ENCODE peak calls at places on chromosome 1, in four cellular contexts. F is activated naive CD4-positive, alpha-beta T cell; K is AG04449; M is activated CD4-positive, CD25-positive, alpha-beta regulatory T cell treated with anti-CD3 and anti-CD28 coated beads, Interleukin-2, amount 50 U/mL, for 16 hours. X is an unnamed sample.
A peak's percentile ranks its signal among the peaks of the same experiment; 100 is the strongest.

GRCh38 chr1:155983191-155984023 is 5.1 kb upstream of the ARHGEF2 start:
- DNase-seq in F (no peak), K (peak; percentile 96), M (no peak), X (no peak)

GRCh38 chr1:155976062-155976912 is 2.1 kb downstream of the ARHGEF2 start:
- DNase-seq in F (peak; percentile 51), K (no peak), M (no peak), X (no peak)

GRCh38 chr1:59552001-59552400 is 255.1 kb downstream of the FGGY start:
- DNase-seq in F (no peak), K (no peak), M (no peak), X (no peak)

GRCh38 chr1:36486436-36487335 is 4.0 kb upstream of the CSF3R start:
- DNase-seq in F (no peak), K (no peak), M (no peak), X (no peak)

GRCh38 chr1:15023976-15024375 is 129.6 kb upstream of the TMEM51 start:
- DNase-seq in F (no peak), K (no peak), M (no peak), X (no peak)

GRCh38 chr1:26097696-26098095 is 13.9 kb upstream of the PDIK1L start:
- DNase-seq in F (no peak), K (no peak), M (no peak), X (no peak)

GRCh38 chr1:214296860-214297699 is 16.1 kb downstream of the SMYD2 start:
- DNase-seq in F (no peak), K (peak; percentile 54), M (no peak), X (no peak)

GRCh38 chr1:91864017-91864700 is 21.8 kb downstream of the TGFBR3 start:
- DNase-seq in F (no peak), K (no peak), M (no peak), X (no peak)

GRCh38 chr1:167663002-167663772 is 33.2 kb downstream of the RCSD1 start:
- DNase-seq in F (no peak), K (no peak), M (no peak), X (no peak)

X was measured in mesothelial cell of epicardium.